ENCODE peak calls at places on chromosome 17, in four cellular contexts. I is MM.1S, E is IMR-90, G is GM23338. B is an unnamed sample.

GRCh38 chr17:17698869-17699351 is 17.7 kb downstream of the RAI1 start:
- DNase-seq in I (no peak), E (peak; percentile 41), G (peak; percentile 70), B (no peak)

GRCh38 chr17:37551788-37552187 is 57.4 kb downstream of the SYNRG start:
- DNase-seq in I (no peak), E (peak; percentile 34), G (no peak), B (no peak)

GRCh38 chr17:12388206-12388605 is 277.5 kb upstream of the MYOCD start:
- DNase-seq in I (no peak), E (peak; percentile 91), G (no peak), B (no peak)

GRCh38 chr17:19270951-19271611 is 33.9 kb downstream of the EPN2 start:
- DNase-seq in I (no peak), E (no peak), G (no peak), B (no peak)

GRCh38 chr17:67362173-67362572 is 4.2 kb downstream of the PSMD12 start:
- DNase-seq in I (no peak), E (no peak), G (no peak), B (no peak)

GRCh38 chr17:39178516-39178915 is 12.6 kb upstream of the ARL5C start:
- DNase-seq in I (no peak), E (no peak), G (no peak), B (no peak)

GRCh38 chr17:4562000-4562969 is 1.9 kb upstream of the GGT6 start:
- DNase-seq in I (peak; percentile 58), E (no peak), G (no peak), B (no peak)

GRCh38 chr17:33753452-33753851 is 460.4 kb upstream of the ASIC2 start:
- DNase-seq in I (no peak), E (no peak), G (no peak), B (peak; percentile 73)

GRCh38 chr17:39626171-39626670 is 531 bp upstream of the PPP1R1B start:
- DNase-seq in I (no peak), E (no peak), G (no peak), B (no peak)

GRCh38 chr17:78718575-78719209 is 63.4 kb downstream of the CYTH1 start:
- DNase-seq in I (no peak), E (no peak), G (no peak), B (no peak)

GRCh38 chr17:35046740-35047283 is 16.7 kb downstream of the RFFL start:
- DNase-seq in I (peak; percentile 56), E (peak; percentile 47), G (no peak), B (no peak)

GRCh38 chr17:21034350-21035235 is 8.2 kb downstream of the USP22 start:
- DNase-seq in I (peak; percentile 85), E (peak; percentile 47), G (peak; percentile 44), B (no peak)

GRCh38 chr17:40354191-40355122 is 10.1 kb downstream of the GJD3 start:
- DNase-seq in I (no peak), E (no peak), G (no peak), B (no peak)

GRCh38 chr17:4840893-4841242 is 7.7 kb downstream of the MINK1 start:
- DNase-seq in I (no peak), E (no peak), G (no peak), B (no peak)

GRCh38 chr17:15171433-15172047 is 93.6 kb downstream of the PMP22 start:
- DNase-seq in I (no peak), E (peak; percentile 75), G (peak; percentile 88), B (peak; percentile 78)

GRCh38 chr17:75340636-75341035 is 51.4 kb upstream of the SLC25A19 start:
- DNase-seq in I (no peak), E (no peak), G (no peak), B (no peak)

GRCh38 chr17:10730956-10731879 is 1.4 kb upstream of the TMEM220 start:
- DNase-seq in I (no peak), E (no peak), G (peak; percentile 55), B (no peak)

GRCh38 chr17:44966348-44967025 is 1.6 kb downstream of the C1QL1 start:
- DNase-seq in I (no peak), E (no peak), G (peak; percentile 50), B (no peak)

GRCh38 chr17:63991611-63992010 is 6.5 kb upstream of the PRR29 start:
- DNase-seq in I (no peak), E (no peak), G (no peak), B (no peak)

GRCh38 chr17:29347831-29348281 is 42.3 kb upstream of the TAOK1 start:
- DNase-seq in I (no peak), E (no peak), G (no peak), B (no peak)

GRCh38 chr17:9817086-9817485 is 4.8 kb downstream of the GSG1L2 start:
- DNase-seq in I (no peak), E (peak; percentile 23), G (peak; percentile 74), B (no peak)

GRCh38 chr17:80984749-80985148 is 6.9 kb upstream of the CHMP6 start:
- DNase-seq in I (no peak), E (peak; percentile 96), G (peak; percentile 83), B (no peak)

GRCh38 chr17:74126959-74127358 is 76.5 kb upstream of the RPL38 start:
- DNase-seq in I (no peak), E (no peak), G (no peak), B (no peak)

GRCh38 chr17:71117461-71117860 is 948.1 kb downstream of the KCNJ2 start:
- DNase-seq in I (no peak), E (peak; percentile 21), G (no peak), B (no peak)

GRCh38 chr17:16920628-16921020 is 51.3 kb downstream of the TNFRSF13B start:
- DNase-seq in I (no peak), E (no peak), G (no peak), B (no peak)

GRCh38 chr17:35539659-35540026 is 2.2 kb upstream of the SLFN12L start:
- DNase-seq in I (no peak), E (no peak), G (peak; percentile 13), B (no peak)

GRCh38 chr17:15306406-15306970 is 34.9 kb downstream of the TEKT3 start:
- DNase-seq in I (no peak), E (peak; percentile 31), G (no peak), B (no peak)

GRCh38 chr17:47087093-47087492 is 102.0 kb downstream of the CDC27 start:
- DNase-seq in I (no peak), E (no peak), G (no peak), B (no peak)

GRCh38 chr17:68790931-68791330 is 164.3 kb downstream of the ABCA8 start:
- DNase-seq in I (no peak), E (no peak), G (no peak), B (no peak)

GRCh38 chr17:52048503-52048902 is 110.0 kb downstream of the CA10 start:
- DNase-seq in I (no peak), E (no peak), G (peak; percentile 4), B (no peak)

GRCh38 chr17:69733171-69734014 is 318.9 kb downstream of the MAP2K6 start:
- DNase-seq in I (peak; percentile 24), E (peak; percentile 88), G (no peak), B (peak; percentile 78)

GRCh38 chr17:27539794-27540193 is 83.5 kb downstream of the KSR1 start:
- DNase-seq in I (no peak), E (no peak), G (no peak), B (no peak)

GRCh38 chr17:27540300-27541105 is 84.3 kb downstream of the KSR1 start:
- DNase-seq in I (no peak), E (peak; percentile 100), G (no peak), B (no peak)

GRCh38 chr17:27538156-27538955 is 82.1 kb downstream of the KSR1 start:
- DNase-seq in I (no peak), E (peak; percentile 72), G (no peak), B (no peak)

GRCh38 chr17:27541326-27542023 is 85.2 kb downstream of the KSR1 start:
- DNase-seq in I (no peak), E (no peak), G (no peak), B (no peak)

GRCh38 chr17:27539152-27539551 is 82.9 kb downstream of the KSR1 start:
- DNase-seq in I (no peak), E (no peak), G (no peak), B (no peak)
- H4K20me1 ChIP-seq in I (peaks cover 3% of the 10 kb centered on the region), E (peaks cover 35% of the 10 kb centered on the region), G (peaks cover 5% of the 10 kb centered on the region), B (no peaks in the 10 kb centered on the region)

GRCh38 chr17:82237083-82237745 is 8.4 kb downstream of the SLC16A3 start:
- DNase-seq in I (no peak), E (no peak), G (peak; percentile 74), B (no peak)
- H3K27ac ChIP-seq in I (no peak overlapping the region), E (no peak overlapping the region), G (no peak overlapping the region), B (no peak overlapping the region)

GRCh38 chr17:6048486-6048885 is 21.7 kb upstream of the WSCD1 start:
- DNase-seq in I (no peak), E (no peak), G (no peak), B (no peak)

GRCh38 chr17:6054372-6054771 is 15.8 kb upstream of the WSCD1 start:
- DNase-seq in I (no peak), E (no peak), G (no peak), B (no peak)

GRCh38 chr17:6047966-6048365 is 22.2 kb upstream of the WSCD1 start:
- DNase-seq in I (no peak), E (no peak), G (no peak), B (no peak)

GRCh38 chr17:6056104-6056503 is 14.1 kb upstream of the WSCD1 start:
- DNase-seq in I (no peak), E (no peak), G (no peak), B (no peak)

GRCh38 chr17:6052926-6053325 is 17.3 kb upstream of the WSCD1 start:
- DNase-seq in I (no peak), E (no peak), G (no peak), B (no peak)
- H4K20me1 ChIP-seq in I (no peaks in the 10 kb centered on the region), E (no peaks in the 10 kb centered on the region), G (no peaks in the 10 kb centered on the region), B (no peaks in the 10 kb centered on the region)

GRCh38 chr17:72747416-72747815 is 345.1 kb downstream of the SLC39A11 start:
- DNase-seq in I (no peak), E (no peak), G (no peak), B (no peak)
- H3K27ac ChIP-seq in I (no peak overlapping the region), E (no peak overlapping the region), G (no peak overlapping the region), B (no peak overlapping the region)

B was measured in Karpas-422.